ENCODE peak calls at places on chromosomes 5 and 9, in four cellular contexts. R, N, X and O are unnamed samples.

GRCh38 chr5:16693879-16694278 is 77.1 kb upstream of the RETREG1 start:
- DNase-seq in R (no peak), N (no peak), X (no peak), O (no peak)

GRCh38 chr5:95281211-95281610 is 3.7 kb downstream of the MCTP1 start:
- DNase-seq in R (no peak), N (peak; percentile 1), X (no peak), O (no peak)

GRCh38 chr9:129175825-129176633 is 2.0 kb downstream of the IER5L start:
- DNase-seq in R (peak; percentile 87), N (peak; percentile 88), X (peak; percentile 96), O (peak; percentile 84)

GRCh38 chr9:93391898-93392297 is 59.6 kb upstream of the FAM120A start:
- DNase-seq in R (no peak), N (no peak), X (no peak), O (no peak)

GRCh38 chr9:27367175-27367798 is 70.3 kb upstream of the EQTN start:
- DNase-seq in R (no peak), N (no peak), X (no peak), O (no peak)

GRCh38 chr9:20701058-20701457 is 17.0 kb downstream of the FOCAD start:
- DNase-seq in R (no peak), N (no peak), X (no peak), O (no peak)

GRCh38 chr9:3525088-3525835 is 539 bp downstream of the RFX3 start:
- DNase-seq in R (peak; percentile 76), N (no peak), X (no peak), O (no peak)

GRCh38 chr9:26669641-26670040 is 223.0 kb downstream of the CAAP1 start:
- DNase-seq in R (no peak), N (no peak), X (no peak), O (no peak)

GRCh38 chr9:68704804-68705635 is at the start of gene PIP5K1B:
- DNase-seq in R (peak; percentile 87), N (peak; percentile 29), X (peak; percentile 83), O (peak; percentile 76)

GRCh38 chr5:91219141-91219802 is 163.8 kb downstream of the ARRDC3 start:
- DNase-seq in R (no peak), N (peak; percentile 85), X (peak; percentile 71), O (peak; percentile 94)

GRCh38 chr9:112443200-112443599 is 43.4 kb upstream of the KIAA1958 start:
- DNase-seq in R (no peak), N (peak; percentile 15), X (no peak), O (peak; percentile 33)

GRCh38 chr9:89408628-89409101 is 89.2 kb downstream of the SEMA4D start:
- DNase-seq in R (no peak), N (no peak), X (peak; percentile 60), O (peak; percentile 61)

GRCh38 chr9:97038909-97039781 is at the start of gene CTSV:
- DNase-seq in R (peak; percentile 89), N (peak; percentile 66), X (peak; percentile 90), O (peak; percentile 89)

GRCh38 chr5:94243612-94244011 is 374.8 kb downstream of the KIAA0825 start:
- DNase-seq in R (no peak), N (peak; percentile 54), X (no peak), O (no peak)

GRCh38 chr5:138647261-138647788 is 72.1 kb upstream of the HSPA9 start:
- DNase-seq in R (no peak), N (peak; percentile 23), X (no peak), O (no peak)

GRCh38 chr5:168076561-168076991 is 214.9 kb upstream of the WWC1 start:
- DNase-seq in R (no peak), N (peak; percentile 13), X (peak; percentile 74), O (peak; percentile 22)

GRCh38 chr9:135507104-135508035 is 6.9 kb downstream of the MRPS2 start:
- DNase-seq in R (peak; percentile 52), N (no peak), X (peak; percentile 52), O (no peak)

GRCh38 chr5:118220491-118220890 is 767.9 kb downstream of the DTWD2 start:
- DNase-seq in R (no peak), N (no peak), X (no peak), O (no peak)

GRCh38 chr5:126741361-126741760 is 35.6 kb upstream of the LMNB1 start:
- DNase-seq in R (no peak), N (no peak), X (no peak), O (no peak)

GRCh38 chr5:120473332-120473731 is 9.2 kb downstream of the PRR16 start:
- DNase-seq in R (no peak), N (no peak), X (no peak), O (no peak)

GRCh38 chr9:130701059-130702022 is 7.8 kb downstream of the EXOSC2 start:
- DNase-seq in R (peak; percentile 83), N (peak; percentile 88), X (peak; percentile 88), O (peak; percentile 75)

GRCh38 chr5:140362875-140363630 is 3.1 kb downstream of the SLC4A9 start:
- DNase-seq in R (peak; percentile 91), N (peak; percentile 46), X (peak; percentile 83), O (peak; percentile 78)

GRCh38 chr5:93035194-93035593 is 545.8 kb downstream of the NR2F1-AS1 start:
- DNase-seq in R (no peak), N (no peak), X (no peak), O (no peak)

GRCh38 chr5:123215929-123216702 is 127.1 kb downstream of the PRDM6 start:
- DNase-seq in R (no peak), N (no peak), X (no peak), O (no peak)

GRCh38 chr9:35452481-35452880 is 37.4 kb upstream of the RUSC2 start:
- DNase-seq in R (no peak), N (no peak), X (no peak), O (peak; percentile 26)
- TF ChIP-seq CTCF in R (no peak), N (peak; percentile 10), X (no peak), O (peak; percentile 20)

DNA sequence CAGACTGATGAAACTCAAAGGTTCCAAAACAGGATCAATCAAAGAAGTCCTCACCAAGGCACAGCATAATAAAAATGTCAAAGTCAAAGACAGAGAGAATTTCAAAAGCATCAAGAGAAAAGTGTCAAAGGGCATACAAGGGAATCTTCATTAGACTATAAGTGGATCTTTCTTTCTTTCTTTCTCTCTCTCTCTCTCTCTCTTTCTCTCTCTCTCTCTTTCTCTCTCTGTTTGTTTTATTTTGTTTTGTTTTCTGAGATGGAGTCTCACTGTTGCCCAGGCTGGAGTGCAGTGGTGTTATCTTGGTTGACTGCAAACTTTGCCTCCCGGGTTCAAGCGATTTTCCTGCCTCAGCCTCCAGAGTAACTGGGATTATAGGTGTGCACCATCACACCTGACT is 148.3 kb upstream of the CD180 start:
- DNase-seq in R (no peak), N (no peak), X (no peak), O (no peak)
- TF ChIP-seq POLR2A in R (no peak), N (no peak), X (no peak), O (no peak)

DNA sequence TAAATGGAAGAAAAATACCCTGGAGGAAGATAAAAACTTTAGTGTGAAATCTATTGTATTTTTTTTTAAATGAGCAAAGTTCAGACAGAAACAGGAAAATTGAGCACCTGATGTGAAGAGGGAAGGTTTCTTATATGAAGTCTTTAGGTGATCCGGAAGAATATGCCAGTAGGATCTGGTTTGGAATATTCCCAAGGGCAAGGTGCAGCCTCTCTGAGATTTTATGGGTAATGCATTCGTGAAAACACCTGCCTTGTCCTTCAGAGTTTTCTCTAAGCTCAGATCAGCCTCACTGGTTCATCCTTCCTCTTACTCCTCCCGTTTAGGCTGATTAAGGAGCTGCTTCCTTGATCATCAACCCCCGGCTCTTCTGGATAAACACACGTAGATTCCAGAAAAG is 138.5 kb upstream of the DMAC1 start:
- DNase-seq in R (no peak), N (no peak), X (no peak), O (no peak)
- TF ChIP-seq CTCF in R (no peak), N (no peak), X (no peak), O (no peak)

GRCh38 chr9:91678807-91679206 is 255.2 kb upstream of the NFIL3 start:
- DNase-seq in R (no peak), N (no peak), X (no peak), O (no peak)
- TF ChIP-seq POLR2A in R (no peak), N (no peak), X (no peak), O (no peak)

GRCh38 chr5:74641778-74642542 is 1.4 kb upstream of the ENC1 start:
- DNase-seq in R (no peak), N (peak; percentile 87), X (no peak), O (peak; percentile 78)

GRCh38 chr5:74638776-74639537 is 1.6 kb downstream of the ENC1 start:
- DNase-seq in R (no peak), N (peak; percentile 61), X (no peak), O (peak; percentile 39)

GRCh38 chr5:74640450-74641013 is at the start of gene ENC1:
- DNase-seq in R (peak; percentile 96), N (peak; percentile 84), X (peak; percentile 87), O (peak; percentile 96)

GRCh38 chr5:74641014-74641777 is 668 bp upstream of the ENC1 start:
- DNase-seq in R (peak; percentile 90), N (peak; percentile 64), X (peak; percentile 81), O (peak; percentile 84)

GRCh38 chr5:74639538-74640449 is 734 bp downstream of the ENC1 start:
- DNase-seq in R (peak; percentile 75), N (peak; percentile 49), X (peak; percentile 72), O (peak; percentile 71)
- TF ChIP-seq CTCF in R (no peak), N (no peak), X (peak; percentile 28), O (no peak)

GRCh38 chr9:33817327-33818166 is 587 bp downstream of the UBE2R2 start:
- DNase-seq in R (peak; percentile 82), N (peak; percentile 70), X (peak; percentile 83), O (peak; percentile 89)
- TF ChIP-seq POLR2A in R (no peak), N (peak; percentile 58), X (no peak), O (peak; percentile 27)